ENCODE peak calls at places on chromosomes 11 and 22, in seven cellular contexts. S is Calu3, O is tibial artery, F is transverse colon, K is RWPE1, I is body of pancreas, H is ascending aorta. L is an unnamed sample.

GRCh38 chr11:68593441-68593840 is 90.9 kb upstream of the GAL start:
- DNase-seq in H (no peak), F (no peak), S (no peak), I (no peak), O (no peak), K (no peak), L (no peak)

GRCh38 chr11:45062974-45063635 is 83.3 kb upstream of the PRDM11 start:
- DNase-seq in K (no peak), O (no peak), I (no peak), F (no peak), H (no peak), S (no peak), L (no peak)

GRCh38 chr22:47337161-47337621 is 574.7 kb downstream of the TBC1D22A start:
- DNase-seq in K (peak), I (peak), H (no peak), S (peak), F (peak), O (no peak), L (no peak)

GRCh38 chr22:44037519-44038370 is 13.6 kb downstream of the PARVB start:
- DNase-seq in F (peak), H (no peak), I (no peak), K (peak), S (no peak), O (peak), L (no peak)

GRCh38 chr11:11608783-11609232 is 13.0 kb downstream of the GALNT18 start:
- DNase-seq in F (no peak), I (no peak), O (no peak), S (peak), K (peak), H (no peak), L (no peak)

GRCh38 chr22:42343551-42344081 is 73.2 kb upstream of the TCF20 start:
- DNase-seq in O (no peak), F (no peak), I (peak), S (no peak), H (no peak), K (no peak), L (no peak)

GRCh38 chr11:73072935-73073481 is 69.1 kb downstream of the FCHSD2 start:
- DNase-seq in I (no peak), H (no peak), K (peak), S (peak), F (no peak), O (no peak), L (no peak)

GRCh38 chr22:46547179-46547882 is 9.9 kb upstream of the CELSR1 start:
- DNase-seq in K (peak), S (peak), F (no peak), H (no peak), O (peak), I (peak), L (no peak)

GRCh38 chr11:46238967-46239800 is 38.3 kb upstream of the CREB3L1 start:
- DNase-seq in O (peak), S (peak), H (peak), F (peak), K (peak), I (peak), L (peak)
- TF ChIP-seq CTCF in O (peak), S (peak), H (peak), F (peak), K (peak), I (peak), L (peak)

DNA sequence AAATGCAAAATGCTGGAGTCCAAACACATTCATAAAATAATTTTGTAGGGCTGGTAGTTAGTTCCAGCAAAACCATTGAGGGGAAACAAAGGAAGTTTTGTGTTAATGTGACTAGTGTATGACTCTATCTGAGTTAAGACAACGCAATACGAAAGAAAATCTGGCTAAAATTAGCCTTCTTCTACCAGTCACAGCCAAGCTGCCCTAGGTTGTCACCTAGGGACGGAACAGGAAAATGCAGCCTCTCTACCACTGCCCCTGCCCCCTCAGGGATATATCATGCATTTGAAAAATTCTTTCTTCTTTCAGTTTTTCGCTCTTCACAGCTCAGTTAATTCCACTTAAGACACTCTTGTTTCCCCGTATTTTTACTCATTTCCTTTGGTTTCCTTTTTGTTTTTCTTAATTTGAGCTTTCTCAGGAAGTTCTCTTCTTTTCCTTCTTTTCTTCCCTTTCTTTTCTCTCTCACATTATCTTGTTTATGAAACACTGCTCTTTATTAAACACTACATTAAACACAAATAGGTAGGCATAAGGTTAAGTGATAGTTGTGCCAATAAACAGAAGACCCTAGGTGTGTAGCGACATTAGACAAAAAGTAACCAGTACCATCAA is 30.6 kb downstream of the KIRREL3 start:
- DNase-seq in S (peak), K (no peak), F (no peak), I (no peak), H (no peak), O (no peak), L (no peak)
- TF ChIP-seq CTCF in S (peak), K (no peak), F (no peak), I (peak), H (no peak), O (no peak), L (no peak)

DNA sequence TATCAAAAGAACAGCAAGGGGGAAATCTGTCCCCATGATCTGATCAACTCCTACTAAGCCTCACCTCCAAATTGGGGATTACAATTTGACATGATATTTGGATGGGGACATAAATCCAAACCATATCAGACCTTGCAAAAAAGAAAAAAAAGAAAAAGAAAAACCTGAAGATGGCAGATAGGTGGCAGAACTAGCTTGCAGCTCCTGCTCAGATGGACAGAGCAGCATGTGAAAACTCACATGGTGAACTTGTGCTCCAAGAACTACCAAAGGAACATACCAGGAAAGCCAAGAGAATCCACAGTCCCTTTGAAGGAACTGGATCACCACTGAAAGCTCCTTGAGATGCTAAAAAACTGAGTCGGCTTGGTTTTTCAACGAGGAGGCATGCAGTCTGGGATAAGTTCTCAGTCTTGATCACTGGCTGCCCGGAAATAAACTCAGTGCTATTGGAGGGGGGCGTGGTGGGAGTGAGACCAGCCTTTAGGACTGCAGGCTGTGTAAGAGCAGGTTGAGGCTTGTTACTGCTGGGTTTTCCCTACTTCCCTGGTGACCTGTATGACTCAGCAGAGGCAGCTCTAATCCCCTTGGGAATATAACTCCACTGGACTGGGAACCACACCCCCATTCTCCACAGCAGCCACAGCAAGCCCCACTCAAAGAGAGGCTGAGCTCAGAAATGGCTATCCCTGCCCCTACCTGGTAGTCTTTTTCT is 358.3 kb upstream of the ARHGAP42 start:
- DNase-seq in H (no peak), O (no peak), F (no peak), S (no peak), K (peak), I (no peak), L (no peak)
- TF ChIP-seq CTCF in H (no peak), O (no peak), F (no peak), S (no peak), K (no peak), I (no peak), L (no peak)

GRCh38 chr11:113774174-113774503 is 647 bp upstream of the ZW10 start:
- DNase-seq in I (no peak), S (no peak), K (no peak), O (no peak), F (no peak), H (no peak), L (no peak)
- TF ChIP-seq CTCF in I (no peak), S (no peak), K (peak), O (no peak), F (no peak), H (no peak), L (peak)

DNA sequence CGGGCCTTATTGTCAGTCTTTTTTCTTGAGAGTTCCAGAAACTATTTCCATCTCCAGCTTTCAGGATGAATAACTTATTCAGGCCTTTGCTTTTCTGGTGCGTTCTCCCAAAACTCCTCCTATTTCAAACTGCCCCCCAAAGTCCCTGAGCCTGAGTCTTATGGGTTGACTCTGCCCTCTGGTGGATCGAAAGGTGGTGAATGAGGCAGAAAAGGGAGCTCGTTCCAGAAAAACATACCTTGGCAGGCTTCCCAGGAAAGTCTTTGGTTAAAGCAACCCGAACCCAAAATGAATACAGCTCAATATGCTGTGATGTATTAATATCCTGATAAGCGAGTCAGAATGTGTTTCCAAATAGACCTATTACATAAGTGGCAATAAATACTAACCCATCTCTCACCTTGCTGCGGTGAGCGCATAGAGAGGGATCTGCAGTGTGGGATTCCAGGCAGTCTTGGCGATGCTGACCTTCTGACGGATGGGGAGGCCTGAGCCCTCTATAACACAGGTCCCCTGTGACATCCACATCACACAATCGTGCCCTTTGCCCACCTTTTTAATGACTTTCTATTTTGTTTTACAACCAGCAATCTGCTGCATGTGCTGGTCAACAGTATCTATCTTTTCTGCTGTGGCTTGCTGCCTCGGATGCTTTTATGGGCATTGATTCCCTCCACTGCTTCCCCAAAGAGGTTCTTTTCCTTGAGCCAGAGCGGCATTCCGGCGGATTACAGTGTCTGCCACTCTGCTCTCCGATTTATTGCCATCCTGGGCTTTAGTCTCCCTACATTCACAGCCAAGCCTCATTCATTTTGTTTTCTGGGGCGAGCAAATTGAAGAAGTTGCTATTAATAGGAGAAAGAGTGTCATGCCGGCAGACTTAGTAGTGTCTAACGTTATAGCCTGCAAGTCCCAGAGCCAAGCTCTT is 756.8 kb downstream of the NTM start:
- DNase-seq in F (peak), K (peak), O (no peak), S (no peak), H (peak), I (peak), L (no peak)
- TF ChIP-seq CTCF in F (no peak), K (peak), O (peak), S (no peak), H (no peak), I (peak), L (no peak)

DNA sequence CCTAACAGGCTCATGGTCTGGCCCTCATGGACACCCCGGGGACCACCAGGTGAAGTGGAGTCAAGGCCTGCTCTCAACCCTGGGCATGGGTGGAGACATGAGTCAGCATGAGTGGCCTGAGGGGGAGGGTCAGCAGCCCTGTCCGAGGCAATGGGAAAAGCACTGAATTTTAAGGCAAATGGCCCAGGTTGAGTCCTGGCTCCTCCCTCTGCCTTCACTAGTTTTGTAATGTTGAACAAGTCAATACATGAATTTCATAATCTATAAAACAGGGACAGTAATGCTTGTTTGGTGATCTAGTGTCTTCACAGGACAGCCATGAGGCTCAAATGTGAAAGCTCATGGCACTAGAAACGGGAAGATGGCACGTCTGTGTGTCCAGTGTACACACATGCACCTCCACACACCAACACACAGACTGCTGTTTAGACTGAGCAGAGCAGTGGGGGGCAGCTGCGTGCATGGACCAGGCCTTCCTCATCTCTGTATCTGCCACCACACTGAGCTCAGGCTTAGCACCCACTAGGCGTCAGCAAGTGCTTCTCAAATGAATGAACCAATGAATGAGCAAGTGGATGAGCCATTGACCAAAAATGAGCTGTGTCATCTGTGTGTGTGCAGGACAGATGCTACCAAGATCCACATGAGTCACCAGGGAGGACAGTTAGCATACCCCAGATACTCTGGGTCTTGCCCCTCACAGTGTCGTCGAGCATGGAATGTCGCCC is 63.4 kb downstream of the NRXN2 start:
- DNase-seq in F (no peak), K (peak), S (no peak), O (no peak), I (no peak), H (peak), L (no peak)
- TF ChIP-seq CTCF in F (no peak), K (no peak), S (no peak), O (no peak), I (no peak), H (no peak), L (no peak)

GRCh38 chr22:45343143-45343542 is 33.4 kb downstream of the FAM118A start:
- DNase-seq in O (no peak), H (no peak), F (no peak), K (no peak), I (no peak), S (no peak), L (no peak)

GRCh38 chr22:45338795-45339194 is 29.1 kb downstream of the FAM118A start:
- DNase-seq in O (no peak), H (no peak), F (no peak), K (no peak), S (no peak), I (no peak), L (no peak)

GRCh38 chr22:45340323-45340722 is 30.6 kb downstream of the FAM118A start:
- DNase-seq in O (no peak), S (no peak), F (no peak), K (no peak), H (no peak), I (no peak), L (no peak)

GRCh38 chr22:45341503-45341902 is 31.8 kb downstream of the FAM118A start:
- DNase-seq in O (no peak), H (no peak), S (no peak), K (no peak), F (no peak), I (no peak), L (no peak)

DNA sequence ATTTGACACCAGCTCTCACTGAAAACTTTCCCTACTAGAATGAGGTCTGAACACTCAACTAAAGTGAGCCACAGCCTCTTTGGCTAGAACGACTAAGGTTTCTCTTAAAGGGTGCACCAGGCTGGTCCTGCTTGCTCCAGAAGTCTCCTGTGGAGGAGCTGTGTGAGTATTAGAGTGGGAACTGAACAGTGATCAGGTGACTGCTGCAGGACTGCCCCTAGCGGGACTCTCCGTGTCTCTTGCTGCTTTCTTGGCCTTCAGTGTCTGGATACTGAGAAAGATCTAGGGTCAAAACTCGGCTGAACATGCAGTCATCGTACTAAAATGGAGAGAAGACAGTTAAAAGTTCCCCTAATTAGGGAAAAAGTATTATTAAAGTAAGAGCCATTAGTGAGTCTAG is 34.6 kb downstream of the FAM118A start:
- DNase-seq in K (no peak), S (no peak), I (no peak), F (no peak), H (peak), O (no peak), L (no peak)
- TF ChIP-seq CTCF in K (no peak), S (no peak), I (no peak), F (no peak), H (no peak), O (no peak), L (no peak)

GRCh38 chr11:104451193-104451592 is 287.2 kb upstream of the PDGFD start:
- DNase-seq in F (no peak), H (no peak), K (no peak), S (peak), O (no peak), I (peak), L (no peak)
- TF ChIP-seq CTCF in F (no peak), H (no peak), K (no peak), S (no peak), O (no peak), I (no peak), L (no peak)

DNA sequence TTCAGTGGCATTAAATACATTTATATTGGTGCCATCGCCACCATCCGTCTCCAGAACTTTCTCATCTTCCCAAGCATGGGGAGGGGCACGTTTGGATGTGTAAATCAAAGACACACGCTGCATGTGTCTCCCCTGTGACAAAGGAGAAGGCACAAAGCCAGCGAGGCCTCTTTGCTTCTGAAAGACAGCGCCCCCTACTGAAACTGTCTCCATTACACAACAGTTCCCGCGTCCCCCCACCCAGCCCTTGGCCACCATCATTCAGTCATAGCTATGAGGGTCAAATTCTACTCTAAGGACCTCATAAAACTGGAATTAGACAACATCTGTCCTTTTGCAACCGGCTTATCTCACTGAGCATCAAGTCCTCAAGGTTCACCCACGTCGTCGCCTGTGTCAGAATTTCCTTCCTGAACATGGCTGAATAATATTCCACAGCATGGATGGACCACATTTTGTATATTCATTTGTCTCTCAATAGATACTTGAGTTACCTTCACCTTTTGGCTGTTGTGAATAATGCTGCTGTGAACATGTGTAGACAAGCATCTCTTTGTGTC is 64.8 kb downstream of the IGF2 start:
- DNase-seq in F (no peak), H (no peak), K (no peak), I (no peak), S (no peak), O (no peak), L (no peak)
- TF ChIP-seq CTCF in F (no peak), H (no peak), K (no peak), I (no peak), S (peak), O (no peak), L (no peak)

DNA sequence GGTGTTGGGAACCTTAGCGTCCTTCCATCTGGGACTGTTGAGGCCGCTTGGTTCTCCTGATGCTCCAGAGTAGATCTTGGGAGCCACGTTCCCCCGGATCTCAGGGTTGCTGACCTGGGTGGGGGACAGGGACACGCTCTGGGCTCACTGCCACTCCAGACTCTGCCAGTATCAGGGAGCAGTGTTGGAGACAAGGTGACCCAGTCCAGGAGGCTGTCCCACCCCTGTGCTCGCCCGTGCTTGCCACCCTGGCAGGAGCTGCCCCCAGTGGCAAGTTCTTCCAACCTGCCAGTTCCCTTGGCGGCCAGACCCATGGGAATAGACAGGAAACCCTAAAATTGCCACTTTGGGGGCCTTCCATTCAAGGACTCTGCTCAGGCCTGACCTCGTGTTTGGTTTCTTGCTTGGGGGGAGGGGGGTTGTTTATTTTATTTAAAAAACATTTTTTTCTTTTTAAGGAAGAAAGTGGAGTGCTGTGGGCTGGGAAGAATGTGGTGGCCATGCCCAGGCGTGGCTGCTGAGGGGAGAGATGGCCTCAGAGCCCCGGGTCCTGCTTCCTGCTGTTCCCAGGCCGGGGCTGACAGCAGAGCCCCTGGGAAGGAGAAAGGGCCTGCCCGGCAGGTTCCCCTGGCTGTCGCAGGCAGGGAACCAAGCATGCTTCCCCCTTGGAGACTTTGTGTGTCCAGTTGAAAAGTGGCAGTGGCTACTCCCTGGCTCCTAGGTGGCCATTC is 7.2 kb downstream of the GRK2 start:
- DNase-seq in O (peak), S (no peak), F (peak), H (peak), K (no peak), I (no peak), L (peak)
- TF ChIP-seq CTCF in O (no peak), S (no peak), F (no peak), H (no peak), K (peak), I (no peak), L (no peak)